ENCODE peak calls at places on chromosomes 6 and 20, in nine cellular contexts. Q is body of pancreas, G is nephron progenitor cell, T is neural progenitor cell, O is foreskin melanocyte, X is right lobe of liver, L is Right ventricle myocardium inferior, N is hippocampal formation, Z is DMS 273 treated with DMSO at 0.1 percent for 48 hours. Y is an unnamed sample.

GRCh38 chr6:160139420-160139851 is 17.8 kb downstream of the SLC22A1 start:
- DNase-seq in Q (no peak), G (no peak), T (no peak), O (peak), X (no peak), L (no peak), N (no peak), Z (no peak), Y (no peak)

GRCh38 chr20:13147071-13147961 is 73.8 kb upstream of the ISM1 start:
- DNase-seq in Q (no peak), G (peak), T (no peak), O (no peak), X (peak), L (no peak), N (no peak), Z (no peak), Y (no peak)

GRCh38 chr6:25448965-25449538 is 169.9 kb downstream of the CARMIL1 start:
- DNase-seq in Q (no peak), G (no peak), T (no peak), O (no peak), X (no peak), L (no peak), N (no peak), Z (peak), Y (no peak)

GRCh38 chr6:10598084-10598960 is 77.2 kb downstream of the GCNT2 start:
- DNase-seq in Q (no peak), G (no peak), T (no peak), O (no peak), X (no peak), L (no peak), N (no peak), Z (no peak), Y (no peak)

GRCh38 chr6:114157848-114158247 is 185.0 kb downstream of the HS3ST5 start:
- DNase-seq in Q (no peak), G (no peak), T (peak), O (no peak), X (no peak), L (no peak), N (no peak), Z (no peak), Y (no peak)

GRCh38 chr20:43102394-43102793 is 87.3 kb downstream of the PTPRT start:
- DNase-seq in Q (no peak), G (peak), T (peak), O (no peak), X (no peak), L (no peak), N (no peak), Z (no peak), Y (no peak)

GRCh38 chr6:80289727-80290126 is 183.3 kb downstream of the BCKDHB start:
- DNase-seq in Q (no peak), G (no peak), T (no peak), O (no peak), X (no peak), L (no peak), N (no peak), Z (no peak), Y (no peak)

GRCh38 chr6:46637145-46637544 is 15.5 kb downstream of the CYP39A1 start:
- DNase-seq in Q (no peak), G (no peak), T (no peak), O (no peak), X (no peak), L (no peak), N (no peak), Z (no peak), Y (no peak)

GRCh38 chr6:15793288-15793687 is 130.5 kb upstream of the DTNBP1 start:
- DNase-seq in Q (no peak), G (no peak), T (no peak), O (peak), X (no peak), L (no peak), N (no peak), Z (no peak), Y (no peak)

GRCh38 chr6:143810745-143811144 is 32.4 kb upstream of the LTV1 start:
- DNase-seq in Q (no peak), G (no peak), T (no peak), O (no peak), X (no peak), L (no peak), N (no peak), Z (no peak), Y (no peak)

GRCh38 chr20:52536040-52536439 is 344.5 kb upstream of the ZFP64 start:
- DNase-seq in Q (no peak), G (no peak), T (no peak), O (no peak), X (no peak), L (no peak), N (no peak), Z (no peak), Y (no peak)

GRCh38 chr6:33450434-33450833 is 3.9 kb upstream of the ZBTB9 start:
- DNase-seq in Q (no peak), G (no peak), T (no peak), O (no peak), X (no peak), L (no peak), N (no peak), Z (no peak), Y (no peak)

GRCh38 chr6:27078734-27079357 is 168.7 kb upstream of the PRSS16 start:
- DNase-seq in Q (peak), G (peak), T (peak), O (peak), X (no peak), L (no peak), N (peak), Z (peak), Y (no peak)

GRCh38 chr20:34579936-34580587 is 21.5 kb downstream of the MAP1LC3A start:
- DNase-seq in Q (no peak), G (no peak), T (no peak), O (no peak), X (no peak), L (no peak), N (peak), Z (no peak), Y (no peak)

GRCh38 chr6:31762878-31763616 is 591 bp downstream of the SAPCD1 start:
- DNase-seq in Q (no peak), G (no peak), T (no peak), O (no peak), X (no peak), L (peak), N (no peak), Z (no peak), Y (peak)

GRCh38 chr6:21935561-21936028 is 342.0 kb downstream of the SOX4 start:
- DNase-seq in Q (peak), G (peak), T (peak), O (no peak), X (no peak), L (no peak), N (no peak), Z (no peak), Y (no peak)

GRCh38 chr20:58127731-58128130 is 100.7 kb downstream of the ANKRD60 start:
- DNase-seq in Q (peak), G (no peak), T (no peak), O (peak), X (no peak), L (no peak), N (no peak), Z (no peak), Y (no peak)

GRCh38 chr6:89585156-89585555 is 53.4 kb downstream of the LYRM2 start:
- DNase-seq in Q (no peak), G (no peak), T (no peak), O (no peak), X (no peak), L (no peak), N (no peak), Z (no peak), Y (no peak)

GRCh38 chr6:22444335-22444734 is 125.0 kb upstream of the HDGFL1 start:
- DNase-seq in Q (no peak), G (no peak), T (no peak), O (no peak), X (no peak), L (no peak), N (no peak), Z (no peak), Y (no peak)

GRCh38 chr6:164379786-164380185 is 929.6 kb downstream of the C6orf118 start:
- DNase-seq in Q (no peak), G (no peak), T (no peak), O (no peak), X (no peak), L (no peak), N (no peak), Z (no peak), Y (no peak)

GRCh38 chr6:106250997-106251396 is 74.6 kb downstream of the ATG5 start:
- DNase-seq in Q (no peak), G (no peak), T (no peak), O (no peak), X (no peak), L (peak), N (no peak), Z (no peak), Y (no peak)

GRCh38 chr6:50840112-50840813 is 21.6 kb downstream of the TFAP2B start:
- DNase-seq in Q (no peak), G (no peak), T (no peak), O (no peak), X (no peak), L (no peak), N (no peak), Z (no peak), Y (no peak)

GRCh38 chr6:116557863-116558262 is 4.3 kb downstream of the CALHM4 start:
- DNase-seq in Q (peak), G (no peak), T (no peak), O (peak), X (no peak), L (no peak), N (no peak), Z (no peak), Y (no peak)

GRCh38 chr6:37047933-37048850 is 42.7 kb downstream of the FGD2 start:
- DNase-seq in Q (no peak), G (no peak), T (no peak), O (no peak), X (peak), L (no peak), N (no peak), Z (no peak), Y (no peak)

GRCh38 chr6:123803862-123804681 is at the start of gene NKAIN2:
- DNase-seq in Q (no peak), G (peak), T (peak), O (no peak), X (peak), L (peak), N (peak), Z (peak), Y (peak)

GRCh38 chr6:19999319-20000191 is 162.4 kb downstream of the ID4 start:
- DNase-seq in Q (no peak), G (no peak), T (no peak), O (peak), X (no peak), L (no peak), N (no peak), Z (peak), Y (no peak)

GRCh38 chr6:47524136-47524840 is 46.7 kb downstream of the CD2AP start:
- DNase-seq in Q (no peak), G (no peak), T (no peak), O (no peak), X (no peak), L (no peak), N (no peak), Z (no peak), Y (no peak)

Y was measured in kidney.